ENCODE peak calls at places on chromosome 20, in five cellular contexts. M, N, W, E and H are unnamed samples.
A peak's percentile ranks its signal among the peaks of the same experiment; 100 is the strongest.

GRCh38 chr20:1010659-1011058 is 8.5 kb upstream of the RSPO4 start:
- DNase-seq in E (no peak), W (no peak), N (no peak), M (no peak), H (no peak)

GRCh38 chr20:41003143-41003932 is 25.3 kb upstream of the TOP1 start:
- DNase-seq in M (no peak), W (peak; percentile 98), E (peak; percentile 22), N (peak; percentile 64), H (peak; percentile 87)

GRCh38 chr20:32999603-33000250 is 4.5 kb downstream of the SUN5 start:
- DNase-seq in W (no peak), M (no peak), N (no peak), E (no peak), H (no peak)

GRCh38 chr20:47704746-47705496 is 80.4 kb downstream of the SULF2 start:
- DNase-seq in N (no peak), E (no peak), W (no peak), M (no peak), H (no peak)

GRCh38 chr20:38962898-38963484 is 847 bp downstream of the DHX35 start:
- DNase-seq in N (no peak), W (no peak), M (no peak), E (no peak), H (no peak)

GRCh38 chr20:38833857-38834164 is 28.3 kb downstream of the PPP1R16B start:
- DNase-seq in N (no peak), M (no peak), W (no peak), E (peak; percentile 35), H (no peak)

GRCh38 chr20:59810376-59811187 is 122.9 kb downstream of the SYCP2 start:
- DNase-seq in M (no peak), N (no peak), E (no peak), W (no peak), H (no peak)

GRCh38 chr20:10443936-10444335 is 8.8 kb downstream of the SLX4IP start:
- DNase-seq in W (no peak), N (no peak), M (no peak), E (no peak), H (no peak)

GRCh38 chr20:32479697-32480140 is 105.4 kb downstream of the NOL4L start:
- DNase-seq in M (no peak), N (no peak), E (no peak), W (no peak), H (no peak)

GRCh38 chr20:25033941-25034335 is 24.0 kb downstream of the ACSS1 start:
- DNase-seq in N (no peak), M (no peak), E (no peak), W (no peak), H (no peak)

GRCh38 chr20:35598899-35599775 is 16.5 kb upstream of the SPAG4 start:
- DNase-seq in E (no peak), W (no peak), N (no peak), M (no peak), H (no peak)

GRCh38 chr20:43539975-43540672 is 18.7 kb upstream of the SGK2 start:
- DNase-seq in W (no peak), N (no peak), E (no peak), M (no peak), H (no peak)

GRCh38 chr20:46520976-46521579 is 7.7 kb upstream of the ZNF334 start:
- DNase-seq in N (peak; percentile 18), E (peak; percentile 11), M (peak; percentile 63), W (peak; percentile 50), H (no peak)

GRCh38 chr20:46401478-46401860 is 4.9 kb downstream of the ELMO2 start:
- DNase-seq in M (no peak), E (no peak), N (no peak), W (no peak), H (no peak)

GRCh38 chr20:35615667-35616464 is at the start of gene SPAG4:
- DNase-seq in W (peak; percentile 38), E (peak; percentile 99), N (peak; percentile 100), M (peak; percentile 100), H (peak; percentile 74)

GRCh38 chr20:6711950-6712634 is 55.4 kb upstream of the BMP2 start:
- DNase-seq in M (no peak), N (no peak), W (no peak), E (no peak), H (no peak)

GRCh38 chr20:53606364-53606985 is 12.8 kb upstream of the ZNF217 start:
- DNase-seq in M (no peak), W (peak; percentile 52), E (no peak), N (no peak), H (no peak)

GRCh38 chr20:17678295-17678694 is 3.7 kb downstream of the RRBP1 start:
- DNase-seq in W (no peak), N (no peak), E (no peak), M (no peak), H (no peak)

GRCh38 chr20:57507477-57507876 is 17.5 kb downstream of the CTCFL start:
- DNase-seq in E (no peak), N (no peak), M (no peak), W (no peak), H (no peak)

GRCh38 chr20:41275181-41275793 is 42.2 kb downstream of the ZHX3 start:
- DNase-seq in M (no peak), N (no peak), E (no peak), W (peak; percentile 32), H (no peak)

GRCh38 chr20:47137231-47137865 is 219.2 kb downstream of the ZMYND8 start:
- DNase-seq in N (no peak), W (peak; percentile 37), E (no peak), M (no peak), H (no peak)

GRCh38 chr20:46400828-46401477 is 5.5 kb downstream of the ELMO2 start:
- DNase-seq in N (no peak), M (no peak), E (peak; percentile 57), W (peak; percentile 77), H (no peak)

GRCh38 chr20:31606928-31607639 is 2.0 kb downstream of the ID1 start:
- DNase-seq in W (peak; percentile 88), M (no peak), E (no peak), N (no peak), H (peak; percentile 45)

GRCh38 chr20:4369798-4370124 is 351.9 kb upstream of the PRND start:
- DNase-seq in M (no peak), E (no peak), W (no peak), N (no peak), H (no peak)